ENCODE peak calls at places on chromosomes 12 and 14, in nine cellular contexts. One of them, this sample, is unnamed.

GRCh38 chr12:118259079-118259478 is 113.6 kb downstream of the TAOK3 start:
- DNase-seq in HepG2: no peak
- DNase-seq in fibroblast of lung: peak
- DNase-seq in endothelial cell of umbilical vein: no peak
- DNase-seq in prostate gland: no peak
- DNase-seq in cardiac muscle cell: peak
- DNase-seq in H1: no peak
- DNase-seq in GM06990: no peak
- DNase-seq in psoas muscle: no peak
- DNase-seq in this sample: no peak

GRCh38 chr12:11650697-11651281 is 1.3 kb downstream of the ETV6 start:
- DNase-seq in HepG2: peak
- DNase-seq in fibroblast of lung: peak
- DNase-seq in endothelial cell of umbilical vein: peak
- DNase-seq in prostate gland: no peak
- DNase-seq in cardiac muscle cell: peak
- DNase-seq in H1: no peak
- DNase-seq in GM06990: no peak
- DNase-seq in psoas muscle: no peak
- DNase-seq in this sample: peak

GRCh38 chr14:104443391-104444158 is 136.0 kb upstream of the C14orf180 start:
- DNase-seq in HepG2: no peak
- DNase-seq in fibroblast of lung: no peak
- DNase-seq in endothelial cell of umbilical vein: no peak
- DNase-seq in prostate gland: no peak
- DNase-seq in cardiac muscle cell: no peak
- DNase-seq in H1: peak
- DNase-seq in GM06990: no peak
- DNase-seq in psoas muscle: peak
- DNase-seq in this sample: peak

GRCh38 chr12:10101648-10102220 is 2.9 kb upstream of the CLEC1A start:
- DNase-seq in HepG2: no peak
- DNase-seq in fibroblast of lung: no peak
- DNase-seq in endothelial cell of umbilical vein: no peak
- DNase-seq in prostate gland: no peak
- DNase-seq in cardiac muscle cell: no peak
- DNase-seq in H1: no peak
- DNase-seq in GM06990: no peak
- DNase-seq in psoas muscle: no peak
- DNase-seq in this sample: no peak

GRCh38 chr14:61963926-61964325 is 201.7 kb downstream of the SNAPC1 start:
- DNase-seq in HepG2: no peak
- DNase-seq in fibroblast of lung: no peak
- DNase-seq in endothelial cell of umbilical vein: no peak
- DNase-seq in prostate gland: no peak
- DNase-seq in cardiac muscle cell: no peak
- DNase-seq in H1: no peak
- DNase-seq in GM06990: no peak
- DNase-seq in psoas muscle: no peak
- DNase-seq in this sample: no peak

GRCh38 chr14:23694085-23694975 is 58.2 kb downstream of the DHRS2 start:
- DNase-seq in HepG2: peak
- DNase-seq in fibroblast of lung: no peak
- DNase-seq in endothelial cell of umbilical vein: no peak
- DNase-seq in prostate gland: no peak
- DNase-seq in cardiac muscle cell: peak
- DNase-seq in H1: peak
- DNase-seq in GM06990: no peak
- DNase-seq in psoas muscle: no peak
- DNase-seq in this sample: no peak

GRCh38 chr12:131944601-131945251 is 5.0 kb upstream of the EP400 start:
- DNase-seq in HepG2: no peak
- DNase-seq in fibroblast of lung: no peak
- DNase-seq in endothelial cell of umbilical vein: no peak
- DNase-seq in prostate gland: no peak
- DNase-seq in cardiac muscle cell: no peak
- DNase-seq in H1: no peak
- DNase-seq in GM06990: no peak
- DNase-seq in psoas muscle: no peak
- DNase-seq in this sample: no peak

GRCh38 chr12:2792670-2793500 is 1.9 kb upstream of the FKBP4 start:
- DNase-seq in HepG2: no peak
- DNase-seq in fibroblast of lung: no peak
- DNase-seq in endothelial cell of umbilical vein: no peak
- DNase-seq in prostate gland: no peak
- DNase-seq in cardiac muscle cell: no peak
- DNase-seq in H1: no peak
- DNase-seq in GM06990: no peak
- DNase-seq in psoas muscle: no peak
- DNase-seq in this sample: no peak

GRCh38 chr14:102866982-102867761 is 55.3 kb upstream of the AMN start:
- DNase-seq in HepG2: no peak
- DNase-seq in fibroblast of lung: peak
- DNase-seq in endothelial cell of umbilical vein: no peak
- DNase-seq in prostate gland: no peak
- DNase-seq in cardiac muscle cell: no peak
- DNase-seq in H1: no peak
- DNase-seq in GM06990: no peak
- DNase-seq in psoas muscle: no peak
- DNase-seq in this sample: no peak

GRCh38 chr12:66947119-66947518 is 268.2 kb upstream of the GRIP1 start:
- DNase-seq in HepG2: no peak
- DNase-seq in fibroblast of lung: peak
- DNase-seq in endothelial cell of umbilical vein: no peak
- DNase-seq in prostate gland: no peak
- DNase-seq in cardiac muscle cell: no peak
- DNase-seq in H1: no peak
- DNase-seq in GM06990: no peak
- DNase-seq in psoas muscle: no peak
- DNase-seq in this sample: no peak

GRCh38 chr12:95790025-95790911 is at the start of gene NTN4:
- DNase-seq in HepG2: no peak
- DNase-seq in fibroblast of lung: peak
- DNase-seq in endothelial cell of umbilical vein: peak
- DNase-seq in prostate gland: peak
- DNase-seq in cardiac muscle cell: peak
- DNase-seq in H1: peak
- DNase-seq in GM06990: peak
- DNase-seq in psoas muscle: peak
- DNase-seq in this sample: peak

GRCh38 chr12:45415393-45415817 is 199.5 kb downstream of the ANO6 start:
- DNase-seq in HepG2: peak
- DNase-seq in fibroblast of lung: peak
- DNase-seq in endothelial cell of umbilical vein: peak
- DNase-seq in prostate gland: no peak
- DNase-seq in cardiac muscle cell: peak
- DNase-seq in H1: no peak
- DNase-seq in GM06990: peak
- DNase-seq in psoas muscle: peak
- DNase-seq in this sample: no peak

GRCh38 chr14:53273671-53274072 is 120.5 kb upstream of the DDHD1 start:
- DNase-seq in HepG2: peak
- DNase-seq in fibroblast of lung: no peak
- DNase-seq in endothelial cell of umbilical vein: no peak
- DNase-seq in prostate gland: no peak
- DNase-seq in cardiac muscle cell: peak
- DNase-seq in H1: no peak
- DNase-seq in GM06990: no peak
- DNase-seq in psoas muscle: no peak
- DNase-seq in this sample: no peak

GRCh38 chr14:55333785-55334485 is 62.7 kb downstream of the FBXO34 start:
- DNase-seq in HepG2: no peak
- DNase-seq in fibroblast of lung: peak
- DNase-seq in endothelial cell of umbilical vein: peak
- DNase-seq in prostate gland: no peak
- DNase-seq in cardiac muscle cell: no peak
- DNase-seq in H1: no peak
- DNase-seq in GM06990: no peak
- DNase-seq in psoas muscle: no peak
- DNase-seq in this sample: no peak

GRCh38 chr14:55329999-55330710 is 58.9 kb downstream of the FBXO34 start:
- DNase-seq in HepG2: no peak
- DNase-seq in fibroblast of lung: peak
- DNase-seq in endothelial cell of umbilical vein: no peak
- DNase-seq in prostate gland: no peak
- DNase-seq in cardiac muscle cell: no peak
- DNase-seq in H1: no peak
- DNase-seq in GM06990: no peak
- DNase-seq in psoas muscle: no peak
- DNase-seq in this sample: no peak

GRCh38 chr14:55336691-55337090 is 65.5 kb downstream of the FBXO34 start:
- DNase-seq in HepG2: no peak
- DNase-seq in fibroblast of lung: no peak
- DNase-seq in endothelial cell of umbilical vein: no peak
- DNase-seq in prostate gland: no peak
- DNase-seq in cardiac muscle cell: no peak
- DNase-seq in H1: no peak
- DNase-seq in GM06990: no peak
- DNase-seq in psoas muscle: no peak
- DNase-seq in this sample: no peak

GRCh38 chr14:55336161-55336560 is 64.9 kb downstream of the FBXO34 start:
- DNase-seq in HepG2: no peak
- DNase-seq in fibroblast of lung: no peak
- DNase-seq in endothelial cell of umbilical vein: peak
- DNase-seq in prostate gland: no peak
- DNase-seq in cardiac muscle cell: peak
- DNase-seq in H1: no peak
- DNase-seq in GM06990: no peak
- DNase-seq in psoas muscle: no peak
- DNase-seq in this sample: no peak

DNA sequence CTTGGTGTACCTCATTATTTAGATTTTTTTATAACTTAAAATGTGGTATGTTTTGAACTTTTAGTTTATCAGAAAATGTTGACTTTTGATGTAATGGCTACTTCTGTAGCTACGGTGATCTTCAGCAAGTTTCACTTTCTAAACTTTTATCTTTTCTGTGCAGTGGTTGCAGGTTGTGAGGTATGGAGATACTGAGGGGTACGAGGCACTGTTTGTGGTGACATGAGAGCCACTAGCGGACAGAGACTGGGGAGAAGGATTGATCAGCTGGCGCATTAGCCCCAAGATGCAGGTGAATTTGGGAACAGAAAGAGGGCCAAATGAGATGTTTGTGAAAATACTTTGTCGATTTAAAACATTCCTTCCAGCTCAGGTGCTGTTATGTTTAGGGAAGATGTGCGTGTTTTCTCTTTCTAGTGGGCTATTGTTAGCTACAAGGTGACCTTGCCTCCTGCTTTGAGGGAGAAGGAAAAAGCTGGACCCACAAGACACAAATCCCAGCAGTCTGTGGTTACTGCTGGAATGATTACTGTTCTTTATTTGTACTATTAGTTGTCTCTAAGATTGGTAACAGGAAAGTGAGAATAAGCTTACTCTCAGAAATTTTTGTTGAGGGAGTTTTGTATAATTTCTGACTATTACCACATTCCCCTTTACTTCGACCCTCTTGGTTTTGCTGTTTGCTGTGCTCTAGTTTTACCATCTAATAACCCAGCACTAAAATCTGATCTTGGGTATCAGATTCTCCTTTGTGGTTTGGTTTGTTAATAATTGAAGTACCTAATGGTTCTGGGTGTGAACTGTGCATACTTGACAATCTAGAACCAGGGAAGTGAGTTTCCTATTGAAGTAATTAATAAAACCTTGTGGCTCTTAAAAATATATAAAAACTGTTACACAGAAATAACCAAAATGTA is 61.7 kb downstream of the FBXO34 start:
- DNase-seq in HepG2: no peak
- DNase-seq in fibroblast of lung: peak
- DNase-seq in endothelial cell of umbilical vein: no peak
- DNase-seq in prostate gland: no peak
- DNase-seq in cardiac muscle cell: no peak
- DNase-seq in H1: no peak
- DNase-seq in GM06990: no peak
- DNase-seq in psoas muscle: no peak
- DNase-seq in this sample: no peak
- H3K4me3 ChIP-seq in HepG2: no peak
- H3K4me3 ChIP-seq in fibroblast of lung: no peak
- H3K4me3 ChIP-seq in endothelial cell of umbilical vein: no peak
- H3K4me3 ChIP-seq in prostate gland: no peak
- H3K4me3 ChIP-seq in cardiac muscle cell: no peak
- H3K4me3 ChIP-seq in H1: no peak
- H3K4me3 ChIP-seq in GM06990: peak
- H3K4me3 ChIP-seq in psoas muscle: no peak
- H3K4me3 ChIP-seq in this sample: no peak

DNA sequence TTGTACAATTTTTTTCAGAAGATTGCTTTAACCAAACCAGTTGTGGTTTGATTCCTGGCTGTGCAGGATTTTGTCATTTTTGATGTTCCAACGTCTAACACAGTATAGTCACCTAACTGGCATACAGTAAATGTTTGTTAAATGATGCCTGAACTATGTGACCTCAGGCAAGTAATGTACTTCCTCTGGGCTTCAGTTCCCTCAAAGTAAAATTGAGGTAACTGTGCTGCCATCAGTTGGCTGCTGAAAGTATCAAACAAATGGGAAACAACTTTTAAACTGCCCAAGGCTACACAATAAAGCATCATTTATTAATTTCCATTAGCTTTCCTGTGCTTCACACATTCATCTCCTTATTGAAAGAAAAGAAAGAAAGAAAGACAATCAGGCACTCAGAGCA is 4.3 kb downstream of the TM7SF3 start:
- DNase-seq in HepG2: no peak
- DNase-seq in fibroblast of lung: no peak
- DNase-seq in endothelial cell of umbilical vein: peak
- DNase-seq in prostate gland: no peak
- DNase-seq in cardiac muscle cell: no peak
- DNase-seq in H1: no peak
- DNase-seq in GM06990: no peak
- DNase-seq in psoas muscle: no peak
- DNase-seq in this sample: no peak
- TF ChIP-seq CTCF in HepG2: peak
- TF ChIP-seq CTCF in fibroblast of lung: no peak
- TF ChIP-seq CTCF in endothelial cell of umbilical vein: no peak
- TF ChIP-seq CTCF in prostate gland: no peak
- TF ChIP-seq CTCF in cardiac muscle cell: no peak
- TF ChIP-seq CTCF in H1: no peak
- TF ChIP-seq CTCF in GM06990: no peak
- TF ChIP-seq CTCF in psoas muscle: no peak
- TF ChIP-seq CTCF in this sample: no peak

DNA sequence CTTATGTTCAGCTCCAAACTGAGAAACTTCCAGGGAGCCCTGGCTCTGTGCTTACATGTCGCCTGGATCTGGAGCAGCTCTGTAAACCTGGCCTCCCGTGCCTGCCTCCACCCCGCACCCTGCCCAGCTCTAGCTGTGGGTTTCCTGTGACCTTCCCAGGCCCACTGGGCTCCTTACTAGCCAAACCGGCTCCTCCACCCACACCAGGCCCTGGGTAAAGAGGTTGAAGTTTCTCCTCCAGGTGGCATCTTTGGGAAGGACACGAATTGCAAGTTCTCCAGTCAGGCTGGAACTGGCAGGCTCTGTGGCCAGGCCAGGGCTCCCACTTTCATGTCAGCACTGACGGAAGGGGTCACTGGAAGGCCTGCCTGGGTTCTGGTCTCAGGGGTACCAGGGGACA is 60.9 kb upstream of the ZFP36L1 start:
- DNase-seq in HepG2: no peak
- DNase-seq in fibroblast of lung: no peak
- DNase-seq in endothelial cell of umbilical vein: no peak
- DNase-seq in prostate gland: no peak
- DNase-seq in cardiac muscle cell: no peak
- DNase-seq in H1: peak
- DNase-seq in GM06990: no peak
- DNase-seq in psoas muscle: no peak
- DNase-seq in this sample: no peak
- H3K4me3 ChIP-seq in HepG2: no peak
- H3K4me3 ChIP-seq in fibroblast of lung: no peak
- H3K4me3 ChIP-seq in endothelial cell of umbilical vein: no peak
- H3K4me3 ChIP-seq in prostate gland: no peak
- H3K4me3 ChIP-seq in cardiac muscle cell: no peak
- H3K4me3 ChIP-seq in H1: no peak
- H3K4me3 ChIP-seq in GM06990: no peak
- H3K4me3 ChIP-seq in psoas muscle: no peak
- H3K4me3 ChIP-seq in this sample: no peak

GRCh38 chr12:20383612-20384011 is 15.3 kb downstream of the PDE3A start:
- DNase-seq in HepG2: no peak
- DNase-seq in fibroblast of lung: no peak
- DNase-seq in endothelial cell of umbilical vein: no peak
- DNase-seq in prostate gland: no peak
- DNase-seq in cardiac muscle cell: no peak
- DNase-seq in H1: no peak
- DNase-seq in GM06990: no peak
- DNase-seq in psoas muscle: no peak
- DNase-seq in this sample: no peak
- TF ChIP-seq CTCF in HepG2: no peak
- TF ChIP-seq CTCF in fibroblast of lung: no peak
- TF ChIP-seq CTCF in endothelial cell of umbilical vein: no peak
- TF ChIP-seq CTCF in prostate gland: no peak
- TF ChIP-seq CTCF in cardiac muscle cell: no peak
- TF ChIP-seq CTCF in H1: peak
- TF ChIP-seq CTCF in GM06990: no peak
- TF ChIP-seq CTCF in psoas muscle: no peak
- TF ChIP-seq CTCF in this sample: no peak

This sample was measured in colonic mucosa.